ENCODE peak calls at places on chromosomes 13 and 19, in seven cellular contexts. Z is upper lobe of left lung, C is testis, L is cardiac muscle cell, F is tibial artery, U is astrocyte, R is H9. H is an unnamed sample.

GRCh38 chr13:48412881-48413351 is at the start of gene LPAR6:
- DNase-seq in Z (no peak), C (no peak), L (no peak), F (no peak), U (peak; percentile 75), R (peak; percentile 38), H (no peak)

GRCh38 chr13:87274209-87274819 is 396.9 kb upstream of the SLITRK5 start:
- DNase-seq in Z (no peak), C (peak; percentile 71), L (peak; percentile 77), F (no peak), U (peak; percentile 22), R (peak; percentile 36), H (no peak)

GRCh38 chr19:40341601-40342482 is 6.4 kb downstream of the C19orf47 start:
- DNase-seq in Z (no peak), C (peak; percentile 24), L (peak; percentile 32), F (peak; percentile 87), U (no peak), R (no peak), H (no peak)

GRCh38 chr13:20994441-20994821 is 67.0 kb downstream of the LATS2 start:
- DNase-seq in Z (no peak), C (peak; percentile 6), L (no peak), F (no peak), U (no peak), R (no peak), H (no peak)

GRCh38 chr19:919157-920050 is 2.3 kb downstream of the KISS1R start:
- DNase-seq in Z (peak; percentile 88), C (no peak), L (peak; percentile 39), F (no peak), U (no peak), R (no peak), H (peak; percentile 59)

GRCh38 chr13:76886292-76887061 is at the start of gene KCTD12:
- DNase-seq in Z (peak; percentile 98), C (peak; percentile 96), L (peak; percentile 95), F (peak; percentile 94), U (peak; percentile 74), R (peak; percentile 73), H (peak; percentile 61)

GRCh38 chr13:74093691-74094090 is 40.5 kb downstream of the KLF12 start:
- DNase-seq in Z (no peak), C (no peak), L (no peak), F (no peak), U (peak; percentile 59), R (no peak), H (no peak)

GRCh38 chr13:74966814-74967213 is 515.2 kb downstream of the TBC1D4 start:
- DNase-seq in Z (no peak), C (no peak), L (peak; percentile 6), F (no peak), U (peak; percentile 17), R (no peak), H (no peak)

GRCh38 chr19:7386308-7386707 is 37.6 kb downstream of the ARHGEF18 start:
- DNase-seq in Z (no peak), C (no peak), L (no peak), F (no peak), U (no peak), R (peak; percentile 40), H (no peak)

GRCh38 chr13:18949970-18950369 is 231.7 kb downstream of the TUBA3C start:
- DNase-seq in Z (no peak), C (no peak), L (no peak), F (no peak), U (no peak), R (no peak), H (no peak)

DNA sequence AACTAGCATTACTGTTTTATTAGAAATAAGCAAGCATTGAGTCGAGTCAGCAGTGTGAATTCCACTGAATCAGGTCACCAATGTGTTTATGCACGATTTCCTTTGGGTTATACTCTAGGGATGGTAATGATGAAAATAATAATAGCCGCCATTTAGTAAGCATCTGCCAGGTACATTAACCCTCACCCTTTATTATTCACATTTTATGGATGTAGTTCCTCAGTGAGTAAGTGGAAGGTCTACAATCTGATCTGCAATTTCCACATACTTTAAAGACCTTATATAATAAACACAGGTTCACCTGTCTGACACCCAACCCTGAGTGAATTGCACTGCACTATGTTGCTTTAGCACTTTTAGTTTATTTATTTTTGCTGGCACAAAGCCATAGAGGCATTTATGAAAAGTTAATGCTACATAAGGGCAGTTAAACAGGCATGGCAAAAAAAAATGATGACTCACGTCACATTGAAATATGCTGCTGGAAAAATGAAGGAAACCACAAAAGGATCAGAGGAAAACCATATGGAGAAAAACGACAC is 122.4 kb downstream of the TRPC4 start:
- DNase-seq in Z (no peak), C (no peak), L (no peak), F (no peak), U (peak; percentile 81), R (no peak), H (no peak)
- H3K27ac ChIP-seq in Z (no peak overlapping the region), C (no peak overlapping the region), L (no peak overlapping the region), F (no peak overlapping the region), U (peak overlapping the region; percentile 3), R (no peak overlapping the region), H (no peak overlapping the region)

DNA sequence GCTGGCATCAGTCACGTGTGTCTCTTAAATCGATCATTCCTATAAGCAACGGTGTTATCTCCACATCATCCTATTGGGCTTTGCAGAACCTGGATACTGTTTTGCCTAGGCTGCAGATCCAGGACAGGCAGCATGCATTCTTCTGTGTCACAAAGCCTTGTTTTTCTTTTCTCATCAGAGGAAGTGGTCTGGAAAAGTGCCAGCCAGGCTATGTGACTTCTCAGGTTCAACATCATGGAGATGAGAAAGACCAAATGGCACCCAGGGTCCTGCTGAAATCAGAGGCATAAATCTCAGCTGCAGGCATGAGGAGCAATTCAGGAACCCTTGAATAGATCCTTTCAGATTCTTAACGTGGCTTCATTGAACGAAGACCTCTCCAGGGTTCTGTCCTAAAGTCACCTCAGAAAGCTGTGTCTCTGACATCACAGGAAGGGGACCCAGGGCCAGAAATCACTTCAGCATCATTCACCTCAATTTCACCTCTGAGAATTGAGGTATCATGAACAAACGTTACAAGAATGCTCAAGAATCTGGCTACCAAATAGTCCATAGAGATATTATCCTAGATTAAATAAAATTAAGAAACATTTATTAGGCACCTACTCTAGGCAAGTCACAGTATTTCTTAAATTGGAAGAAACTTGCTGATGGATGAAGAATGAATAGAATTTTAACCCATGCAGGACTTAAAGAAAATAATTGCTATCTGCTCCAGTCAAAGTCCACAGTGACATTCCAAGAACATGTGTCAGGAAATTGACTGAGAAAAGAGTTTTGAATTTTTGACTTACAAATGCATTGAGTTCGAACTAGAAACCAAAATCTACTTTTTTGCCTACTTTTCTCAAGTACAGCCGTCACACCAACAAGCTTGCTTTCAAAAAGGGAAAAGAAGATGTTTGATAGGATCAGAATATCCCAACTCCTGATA is 124.1 kb downstream of the COG6 start:
- DNase-seq in Z (no peak), C (no peak), L (no peak), F (no peak), U (peak; percentile 47), R (no peak), H (peak; percentile 48)
- TF ChIP-seq CTCF in Z (no peak), C (no peak), L (no peak), F (no peak), U (no peak), R (no peak), H (no peak)

GRCh38 chr19:11685676-11686650 is 52.8 kb downstream of the ZNF823 start:
- DNase-seq in Z (no peak), C (no peak), L (no peak), F (no peak), U (no peak), R (no peak), H (no peak)
- H3K9me3 ChIP-seq in Z (peaks cover 26% of the 10 kb centered on the region), C (no peaks in the 10 kb centered on the region), L (peaks cover 10% of the 10 kb centered on the region), F (no peaks in the 10 kb centered on the region), U (peaks cover 34% of the 10 kb centered on the region), R (peaks cover 37% of the 10 kb centered on the region), H (peaks cover 41% of the 10 kb centered on the region)

GRCh38 chr19:15246198-15246481 is 13.9 kb upstream of the EPHX3 start:
- DNase-seq in Z (no peak), C (no peak), L (no peak), F (no peak), U (no peak), R (no peak), H (no peak)
- H3K27ac ChIP-seq in Z (peak overlapping the region; percentile 47), C (no peak overlapping the region), L (peak overlapping the region; percentile 23), F (peak overlapping the region; percentile 98), U (no peak overlapping the region), R (no peak overlapping the region), H (no peak overlapping the region)

DNA sequence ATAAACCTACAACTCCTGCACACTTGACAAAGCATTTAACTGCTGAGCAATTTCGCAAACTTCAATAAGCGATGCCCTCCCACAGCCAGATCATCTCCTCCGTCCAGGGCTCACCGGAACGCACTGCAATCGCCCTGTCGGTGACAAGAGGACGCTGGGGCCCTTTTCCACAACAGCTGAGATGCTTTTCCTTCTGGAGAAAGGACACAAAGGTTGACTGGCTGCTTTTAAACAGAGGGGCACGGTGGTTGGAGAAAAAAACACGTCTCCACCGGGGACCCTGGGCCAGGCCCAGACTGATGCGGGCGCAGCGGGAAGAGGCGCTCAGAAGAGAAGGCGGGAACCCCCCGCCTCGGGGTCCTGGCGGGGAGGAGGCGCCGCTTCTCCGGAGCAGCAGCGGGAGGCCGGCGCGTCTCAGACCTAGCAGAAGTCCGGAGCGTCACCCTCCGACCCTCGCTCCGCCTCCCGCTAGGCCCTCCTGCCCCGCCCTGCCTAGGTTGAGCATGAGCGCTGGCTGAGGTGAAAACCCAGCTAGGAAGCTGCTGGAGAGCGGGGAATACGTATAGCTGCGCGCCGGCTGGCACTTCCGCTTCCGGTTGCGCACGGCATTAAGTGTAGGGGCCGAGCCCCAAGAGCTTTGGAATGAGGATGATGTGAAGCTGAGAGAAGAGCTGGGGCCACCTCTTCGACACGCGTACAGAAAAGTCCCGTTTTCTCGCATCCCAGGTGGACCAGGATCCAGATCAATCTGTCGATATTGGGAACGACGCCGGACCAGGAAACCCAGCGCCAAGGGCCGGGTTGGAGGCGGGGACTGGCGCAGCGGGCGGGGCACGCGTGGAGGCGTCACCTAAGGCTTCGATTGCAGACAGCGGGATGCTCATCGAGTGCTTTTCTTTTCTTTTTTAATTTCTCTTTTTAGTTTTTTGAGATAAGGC is at the start of gene ZNF846:
- DNase-seq in Z (peak; percentile 99), C (peak; percentile 95), L (peak; percentile 97), F (peak; percentile 95), U (peak; percentile 96), R (peak; percentile 97), H (peak; percentile 90)
- TF ChIP-seq CTCF in Z (no peak), C (peak; percentile 7), L (no peak), F (no peak), U (no peak), R (no peak), H (no peak)

GRCh38 chr19:14156122-14156521 is 19.7 kb upstream of the ASF1B start:
- DNase-seq in Z (no peak), C (no peak), L (no peak), F (no peak), U (no peak), R (no peak), H (no peak)

GRCh38 chr19:14152713-14153112 is 16.3 kb upstream of the ASF1B start:
- DNase-seq in Z (no peak), C (no peak), L (no peak), F (no peak), U (no peak), R (no peak), H (no peak)

GRCh38 chr19:14158276-14159023 is 22.1 kb upstream of the ASF1B start:
- DNase-seq in Z (no peak), C (no peak), L (no peak), F (no peak), U (no peak), R (no peak), H (no peak)

GRCh38 chr19:14156971-14157717 is 20.8 kb upstream of the ASF1B start:
- DNase-seq in Z (no peak), C (no peak), L (no peak), F (no peak), U (no peak), R (no peak), H (no peak)

GRCh38 chr19:14155371-14155770 is 19.0 kb upstream of the ASF1B start:
- DNase-seq in Z (no peak), C (no peak), L (no peak), F (no peak), U (no peak), R (no peak), H (no peak)
- H3K9me3 ChIP-seq in Z (no peaks in the 10 kb centered on the region), C (no peaks in the 10 kb centered on the region), L (no peaks in the 10 kb centered on the region), F (no peaks in the 10 kb centered on the region), U (no peaks in the 10 kb centered on the region), R (no peaks in the 10 kb centered on the region), H (no peaks in the 10 kb centered on the region)